ENCODE peak calls at places on chromosomes 3 and 15, in nine cellular contexts. Z, D, U, C, L, Q, P, E and F are unnamed samples.

GRCh38 chr3:191136347-191136746 is 62.7 kb upstream of the OSTN start:
- DNase-seq in P (peak; percentile 28), L (no peak), E (no peak), Q (peak; percentile 66), Z (peak; percentile 31), U (no peak), D (no peak), C (peak; percentile 20), F (peak; percentile 16)

GRCh38 chr15:99059010-99059981 is 45.6 kb upstream of the SYNM start:
- DNase-seq in P (peak; percentile 67), Z (peak; percentile 84), D (peak; percentile 63), Q (peak; percentile 76), L (peak; percentile 61), E (peak; percentile 40), C (peak; percentile 83), U (peak; percentile 76), F (peak; percentile 90)

GRCh38 chr15:77282333-77282732 is 137.6 kb downstream of the PEAK1 start:
- DNase-seq in L (no peak), Q (peak; percentile 26), Z (peak; percentile 35), E (no peak), C (peak; percentile 92), P (no peak), D (no peak), U (no peak), F (peak; percentile 14)

GRCh38 chr3:159082514-159082913 is 280.7 kb downstream of the MFSD1 start:
- DNase-seq in Z (peak; percentile 89), C (peak; percentile 57), U (no peak), D (no peak), P (no peak), Q (peak; percentile 13), L (no peak), E (no peak), F (peak; percentile 87)

GRCh38 chr3:33664195-33664594 is 53.9 kb downstream of the CLASP2 start:
- DNase-seq in C (peak; percentile 66), Q (peak; percentile 90), D (no peak), L (no peak), Z (peak; percentile 85), U (no peak), P (no peak), E (no peak), F (peak; percentile 65)

GRCh38 chr3:16130066-16130465 is 44.4 kb upstream of the GALNT15 start:
- DNase-seq in E (no peak), C (peak; percentile 88), U (no peak), P (no peak), L (no peak), D (no peak), Q (peak; percentile 91), Z (peak; percentile 94), F (peak; percentile 85)

GRCh38 chr3:98777286-98777685 is 14.1 kb downstream of the ST3GAL6 start:
- DNase-seq in E (no peak), U (no peak), Q (no peak), L (no peak), Z (no peak), C (no peak), D (no peak), P (no peak), F (no peak)

GRCh38 chr15:85793641-85794597 is 806 bp downstream of the KLHL25 start:
- DNase-seq in P (peak; percentile 51), L (peak; percentile 48), U (peak; percentile 35), D (peak; percentile 57), Z (peak; percentile 28), Q (peak; percentile 30), E (peak; percentile 40), C (no peak), F (peak; percentile 47)

GRCh38 chr3:104939196-104939595 is 427.5 kb upstream of the ALCAM start:
- DNase-seq in Z (no peak), D (no peak), L (no peak), E (no peak), Q (peak; percentile 52), C (peak; percentile 29), P (no peak), U (no peak), F (no peak)

GRCh38 chr3:177468331-177468730 is 271.0 kb upstream of the TBL1XR1 start:
- DNase-seq in Q (peak; percentile 90), C (peak; percentile 87), Z (peak; percentile 99), E (no peak), P (no peak), D (no peak), U (no peak), L (no peak), F (peak; percentile 50)

GRCh38 chr3:48086736-48087470 is 70.7 kb upstream of the MAP4 start:
- DNase-seq in E (no peak), D (no peak), U (no peak), C (peak; percentile 78), P (no peak), L (no peak), Z (peak; percentile 62), Q (peak; percentile 73), F (peak; percentile 88)

GRCh38 chr3:111746772-111747171 is 112.3 kb upstream of the PHLDB2 start:
- DNase-seq in Z (no peak), C (no peak), L (no peak), U (no peak), E (no peak), Q (no peak), D (no peak), P (no peak), F (no peak)

GRCh38 chr15:39106913-39107312 is 474.0 kb upstream of the THBS1 start:
- DNase-seq in Q (no peak), L (no peak), D (no peak), Z (no peak), U (no peak), C (no peak), P (no peak), E (no peak), F (no peak)

GRCh38 chr3:188088948-188089685 is 64.8 kb upstream of the LPP start:
- DNase-seq in Q (peak; percentile 61), E (no peak), C (no peak), D (no peak), L (no peak), U (no peak), Z (no peak), P (no peak), F (no peak)

GRCh38 chr3:167057586-167057985 is 322.5 kb downstream of the ZBBX start:
- DNase-seq in C (no peak), E (no peak), L (no peak), P (no peak), D (no peak), Q (no peak), U (no peak), Z (no peak), F (no peak)

GRCh38 chr15:85541744-85542143 is 161.3 kb downstream of the AKAP13 start:
- DNase-seq in P (no peak), U (no peak), E (no peak), Q (peak; percentile 47), D (peak; percentile 39), Z (no peak), L (peak; percentile 25), C (no peak), F (no peak)

GRCh38 chr3:55327131-55327920 is 159.8 kb downstream of the WNT5A start:
- DNase-seq in D (no peak), L (no peak), P (no peak), C (peak; percentile 59), Z (peak; percentile 61), E (no peak), Q (no peak), U (no peak), F (peak; percentile 74)

GRCh38 chr15:63487076-63487757 is 17.2 kb upstream of the USP3 start:
- DNase-seq in L (peak; percentile 87), D (peak; percentile 94), E (peak; percentile 47), U (peak; percentile 95), P (peak; percentile 91), Q (peak; percentile 86), C (peak; percentile 49), Z (peak; percentile 66), F (peak; percentile 72)

GRCh38 chr3:122233109-122233952 is 49.9 kb downstream of the CASR start:
- DNase-seq in E (no peak), Z (no peak), U (no peak), C (no peak), Q (no peak), D (peak; percentile 10), L (peak; percentile 14), P (no peak), F (no peak)

GRCh38 chr3:72487078-72487765 is 361.0 kb downstream of the SHQ1 start:
- DNase-seq in Q (peak; percentile 86), C (peak; percentile 82), L (no peak), D (peak; percentile 77), Z (peak; percentile 82), P (no peak), U (no peak), E (no peak), F (peak; percentile 93)

GRCh38 chr3:149393355-149394165 is 16.1 kb upstream of the TM4SF1 start:
- DNase-seq in D (peak; percentile 55), P (peak; percentile 76), L (peak; percentile 28), Z (peak; percentile 81), C (peak; percentile 71), E (no peak), Q (peak; percentile 93), U (peak; percentile 73), F (peak; percentile 79)

GRCh38 chr15:75034615-75035014 is 11.2 kb downstream of the PPCDC start:
- DNase-seq in L (no peak), E (no peak), D (no peak), C (no peak), Z (no peak), P (no peak), Q (no peak), U (no peak), F (no peak)

GRCh38 chr3:13403213-13403817 is 16.8 kb downstream of the NUP210 start:
- DNase-seq in C (no peak), D (no peak), U (no peak), Z (no peak), E (no peak), Q (no peak), P (no peak), L (no peak), F (no peak)

GRCh38 chr15:47820047-47820779 is 102.9 kb downstream of the SEMA6D start:
- DNase-seq in L (no peak), P (no peak), E (no peak), D (peak; percentile 11), Z (no peak), U (no peak), Q (peak; percentile 78), C (no peak), F (peak; percentile 63)

GRCh38 chr3:152076148-152076547 is 192.6 kb upstream of the MBNL1 start:
- DNase-seq in P (no peak), L (no peak), D (no peak), Z (peak; percentile 32), C (peak; percentile 28), E (no peak), Q (peak; percentile 63), U (no peak), F (no peak)

GRCh38 chr3:127690823-127691452 is 18.2 kb downstream of the ABTB1 start:
- DNase-seq in U (peak; percentile 71), D (peak; percentile 25), C (peak; percentile 60), E (no peak), L (no peak), Z (peak; percentile 64), P (peak; percentile 30), Q (peak; percentile 79), F (peak; percentile 76)

GRCh38 chr15:65740148-65740547 is 51.9 kb downstream of the DENND4A start:
- DNase-seq in E (no peak), Z (no peak), D (no peak), L (no peak), P (no peak), Q (no peak), C (no peak), U (no peak), F (no peak)

GRCh38 chr15:43518073-43518761 is 809 bp downstream of the MAP1A start:
- DNase-seq in L (no peak), Q (peak; percentile 43), P (no peak), C (no peak), D (no peak), Z (peak; percentile 54), E (peak; percentile 63), U (peak; percentile 31), F (peak; percentile 63)

GRCh38 chr15:83066034-83066760 is 855 bp downstream of the BTBD1 start:
- DNase-seq in L (no peak), C (no peak), D (no peak), Q (peak; percentile 13), E (peak; percentile 37), Z (no peak), P (no peak), U (no peak), F (peak; percentile 27)

GRCh38 chr15:86327230-86327865 is 247.7 kb downstream of the AGBL1 start:
- DNase-seq in E (no peak), C (no peak), Q (no peak), Z (no peak), U (no peak), L (no peak), D (no peak), P (no peak), F (peak; percentile 36)

GRCh38 chr3:5476403-5476802 is 288.9 kb downstream of the EDEM1 start:
- DNase-seq in U (no peak), E (no peak), Q (no peak), D (no peak), L (no peak), Z (no peak), C (no peak), P (no peak), F (no peak)